ENCODE peak calls at places on chromosomes 16 and 17, in eight cellular contexts. One of them, this sample, is unnamed.

GRCh38 chr17:4604111-4604644 is 19.8 kb downstream of the SMTNL2 start:
- DNase-seq in SJSA1: no peak
- DNase-seq in naive thymus-derived CD8-positive, alpha-beta T cell: no peak
- DNase-seq in T-helper 1 cell: no peak
- DNase-seq in EL: peak
- DNase-seq in stimulated activated CD8-positive, alpha-beta memory T cell treated with anti-CD3 and anti-CD28 coated beads, Interleukin-15, amount 100 ng/mL, for 1 hour: no peak
- DNase-seq in NCI-H1048: no peak
- DNase-seq in ACHN: no peak
- DNase-seq in this sample: peak

GRCh38 chr17:29608986-29609385 is 13.7 kb downstream of the CORO6 start:
- DNase-seq in stimulated activated CD8-positive, alpha-beta memory T cell treated with anti-CD3 and anti-CD28 coated beads, Interleukin-15, amount 100 ng/mL, for 1 hour: no peak
- DNase-seq in NCI-H1048: no peak
- DNase-seq in ACHN: no peak
- DNase-seq in SJSA1: no peak
- DNase-seq in naive thymus-derived CD8-positive, alpha-beta T cell: no peak
- DNase-seq in T-helper 1 cell: no peak
- DNase-seq in EL: no peak
- DNase-seq in this sample: no peak

GRCh38 chr17:3656755-3657587 is 11.4 kb downstream of the TAX1BP3 start:
- DNase-seq in NCI-H1048: no peak
- DNase-seq in SJSA1: no peak
- DNase-seq in naive thymus-derived CD8-positive, alpha-beta T cell: no peak
- DNase-seq in ACHN: no peak
- DNase-seq in EL: no peak
- DNase-seq in T-helper 1 cell: no peak
- DNase-seq in stimulated activated CD8-positive, alpha-beta memory T cell treated with anti-CD3 and anti-CD28 coated beads, Interleukin-15, amount 100 ng/mL, for 1 hour: no peak
- DNase-seq in this sample: no peak

GRCh38 chr16:53876811-53877210 is 172.9 kb downstream of the FTO start:
- DNase-seq in naive thymus-derived CD8-positive, alpha-beta T cell: no peak
- DNase-seq in NCI-H1048: no peak
- DNase-seq in T-helper 1 cell: no peak
- DNase-seq in EL: no peak
- DNase-seq in stimulated activated CD8-positive, alpha-beta memory T cell treated with anti-CD3 and anti-CD28 coated beads, Interleukin-15, amount 100 ng/mL, for 1 hour: no peak
- DNase-seq in SJSA1: no peak
- DNase-seq in ACHN: no peak
- DNase-seq in this sample: no peak

GRCh38 chr17:4266550-4266949 is 2.8 kb upstream of the ANKFY1 start:
- DNase-seq in SJSA1: no peak
- DNase-seq in ACHN: no peak
- DNase-seq in EL: no peak
- DNase-seq in NCI-H1048: no peak
- DNase-seq in T-helper 1 cell: no peak
- DNase-seq in naive thymus-derived CD8-positive, alpha-beta T cell: no peak
- DNase-seq in stimulated activated CD8-positive, alpha-beta memory T cell treated with anti-CD3 and anti-CD28 coated beads, Interleukin-15, amount 100 ng/mL, for 1 hour: no peak
- DNase-seq in this sample: no peak

GRCh38 chr16:71882505-71883192 is 1.3 kb downstream of the ZNF821 start:
- DNase-seq in EL: peak
- DNase-seq in T-helper 1 cell: peak
- DNase-seq in ACHN: peak
- DNase-seq in naive thymus-derived CD8-positive, alpha-beta T cell: peak
- DNase-seq in SJSA1: peak
- DNase-seq in stimulated activated CD8-positive, alpha-beta memory T cell treated with anti-CD3 and anti-CD28 coated beads, Interleukin-15, amount 100 ng/mL, for 1 hour: peak
- DNase-seq in NCI-H1048: no peak
- DNase-seq in this sample: no peak

GRCh38 chr17:31579265-31579664 is 187.8 kb downstream of the RAB11FIP4 start:
- DNase-seq in EL: peak
- DNase-seq in ACHN: no peak
- DNase-seq in stimulated activated CD8-positive, alpha-beta memory T cell treated with anti-CD3 and anti-CD28 coated beads, Interleukin-15, amount 100 ng/mL, for 1 hour: no peak
- DNase-seq in NCI-H1048: no peak
- DNase-seq in SJSA1: peak
- DNase-seq in T-helper 1 cell: no peak
- DNase-seq in naive thymus-derived CD8-positive, alpha-beta T cell: no peak
- DNase-seq in this sample: peak

GRCh38 chr17:49180303-49180702 is 30.1 kb downstream of the GNGT2 start:
- DNase-seq in NCI-H1048: no peak
- DNase-seq in SJSA1: peak
- DNase-seq in stimulated activated CD8-positive, alpha-beta memory T cell treated with anti-CD3 and anti-CD28 coated beads, Interleukin-15, amount 100 ng/mL, for 1 hour: peak
- DNase-seq in ACHN: peak
- DNase-seq in T-helper 1 cell: peak
- DNase-seq in naive thymus-derived CD8-positive, alpha-beta T cell: peak
- DNase-seq in EL: peak
- DNase-seq in this sample: no peak

GRCh38 chr16:83137326-83137770 is 510.6 kb downstream of the CDH13 start:
- DNase-seq in SJSA1: peak
- DNase-seq in ACHN: peak
- DNase-seq in EL: peak
- DNase-seq in NCI-H1048: no peak
- DNase-seq in stimulated activated CD8-positive, alpha-beta memory T cell treated with anti-CD3 and anti-CD28 coated beads, Interleukin-15, amount 100 ng/mL, for 1 hour: no peak
- DNase-seq in T-helper 1 cell: no peak
- DNase-seq in naive thymus-derived CD8-positive, alpha-beta T cell: no peak
- DNase-seq in this sample: no peak

GRCh38 chr17:70168044-70168978 is 1.0 kb upstream of the KCNJ2 start:
- DNase-seq in naive thymus-derived CD8-positive, alpha-beta T cell: no peak
- DNase-seq in SJSA1: peak
- DNase-seq in T-helper 1 cell: no peak
- DNase-seq in ACHN: peak
- DNase-seq in EL: peak
- DNase-seq in stimulated activated CD8-positive, alpha-beta memory T cell treated with anti-CD3 and anti-CD28 coated beads, Interleukin-15, amount 100 ng/mL, for 1 hour: no peak
- DNase-seq in NCI-H1048: no peak
- DNase-seq in this sample: no peak

GRCh38 chr17:82863941-82864720 is 24.3 kb upstream of the ZNF750 start:
- DNase-seq in naive thymus-derived CD8-positive, alpha-beta T cell: peak
- DNase-seq in NCI-H1048: no peak
- DNase-seq in T-helper 1 cell: peak
- DNase-seq in EL: peak
- DNase-seq in ACHN: peak
- DNase-seq in SJSA1: peak
- DNase-seq in stimulated activated CD8-positive, alpha-beta memory T cell treated with anti-CD3 and anti-CD28 coated beads, Interleukin-15, amount 100 ng/mL, for 1 hour: peak
- DNase-seq in this sample: no peak

GRCh38 chr16:1871974-1872635 is at the start of gene MEIOB:
- DNase-seq in EL: peak
- DNase-seq in stimulated activated CD8-positive, alpha-beta memory T cell treated with anti-CD3 and anti-CD28 coated beads, Interleukin-15, amount 100 ng/mL, for 1 hour: peak
- DNase-seq in ACHN: peak
- DNase-seq in naive thymus-derived CD8-positive, alpha-beta T cell: peak
- DNase-seq in T-helper 1 cell: no peak
- DNase-seq in NCI-H1048: no peak
- DNase-seq in SJSA1: no peak
- DNase-seq in this sample: no peak

GRCh38 chr17:4998666-4999428 is 1.1 kb downstream of the KIF1C start:
- DNase-seq in SJSA1: no peak
- DNase-seq in T-helper 1 cell: no peak
- DNase-seq in stimulated activated CD8-positive, alpha-beta memory T cell treated with anti-CD3 and anti-CD28 coated beads, Interleukin-15, amount 100 ng/mL, for 1 hour: no peak
- DNase-seq in naive thymus-derived CD8-positive, alpha-beta T cell: peak
- DNase-seq in NCI-H1048: no peak
- DNase-seq in ACHN: no peak
- DNase-seq in EL: no peak
- DNase-seq in this sample: no peak

GRCh38 chr16:71537643-71538042 is 11.4 kb downstream of the CHST4 start:
- DNase-seq in naive thymus-derived CD8-positive, alpha-beta T cell: peak
- DNase-seq in SJSA1: no peak
- DNase-seq in stimulated activated CD8-positive, alpha-beta memory T cell treated with anti-CD3 and anti-CD28 coated beads, Interleukin-15, amount 100 ng/mL, for 1 hour: peak
- DNase-seq in T-helper 1 cell: no peak
- DNase-seq in EL: peak
- DNase-seq in NCI-H1048: no peak
- DNase-seq in ACHN: peak
- DNase-seq in this sample: no peak

GRCh38 chr17:43399839-43400328 is 1.1 kb downstream of the ARL4D start:
- DNase-seq in SJSA1: no peak
- DNase-seq in stimulated activated CD8-positive, alpha-beta memory T cell treated with anti-CD3 and anti-CD28 coated beads, Interleukin-15, amount 100 ng/mL, for 1 hour: no peak
- DNase-seq in EL: no peak
- DNase-seq in ACHN: no peak
- DNase-seq in T-helper 1 cell: no peak
- DNase-seq in NCI-H1048: no peak
- DNase-seq in naive thymus-derived CD8-positive, alpha-beta T cell: no peak
- DNase-seq in this sample: no peak

GRCh38 chr17:41697122-41697962 is 8.7 kb downstream of the EIF1 start:
- DNase-seq in ACHN: no peak
- DNase-seq in SJSA1: no peak
- DNase-seq in T-helper 1 cell: no peak
- DNase-seq in EL: peak
- DNase-seq in naive thymus-derived CD8-positive, alpha-beta T cell: no peak
- DNase-seq in NCI-H1048: no peak
- DNase-seq in stimulated activated CD8-positive, alpha-beta memory T cell treated with anti-CD3 and anti-CD28 coated beads, Interleukin-15, amount 100 ng/mL, for 1 hour: no peak
- DNase-seq in this sample: no peak

GRCh38 chr17:75876190-75876937 is 2.0 kb downstream of the TRIM47 start:
- DNase-seq in EL: no peak
- DNase-seq in T-helper 1 cell: peak
- DNase-seq in naive thymus-derived CD8-positive, alpha-beta T cell: peak
- DNase-seq in NCI-H1048: no peak
- DNase-seq in ACHN: peak
- DNase-seq in SJSA1: no peak
- DNase-seq in stimulated activated CD8-positive, alpha-beta memory T cell treated with anti-CD3 and anti-CD28 coated beads, Interleukin-15, amount 100 ng/mL, for 1 hour: peak
- DNase-seq in this sample: peak

GRCh38 chr17:39626671-39627169 is at the start of gene PPP1R1B:
- DNase-seq in stimulated activated CD8-positive, alpha-beta memory T cell treated with anti-CD3 and anti-CD28 coated beads, Interleukin-15, amount 100 ng/mL, for 1 hour: no peak
- DNase-seq in T-helper 1 cell: no peak
- DNase-seq in NCI-H1048: no peak
- DNase-seq in ACHN: no peak
- DNase-seq in SJSA1: no peak
- DNase-seq in naive thymus-derived CD8-positive, alpha-beta T cell: no peak
- DNase-seq in EL: no peak
- DNase-seq in this sample: no peak

GRCh38 chr16:2835638-2836493 is 5.8 kb downstream of the ZG16B start:
- DNase-seq in SJSA1: peak
- DNase-seq in NCI-H1048: no peak
- DNase-seq in ACHN: peak
- DNase-seq in EL: peak
- DNase-seq in stimulated activated CD8-positive, alpha-beta memory T cell treated with anti-CD3 and anti-CD28 coated beads, Interleukin-15, amount 100 ng/mL, for 1 hour: no peak
- DNase-seq in T-helper 1 cell: no peak
- DNase-seq in naive thymus-derived CD8-positive, alpha-beta T cell: no peak
- DNase-seq in this sample: no peak

GRCh38 chr16:85437161-85438052 is 175.7 kb upstream of the GSE1 start:
- DNase-seq in SJSA1: no peak
- DNase-seq in naive thymus-derived CD8-positive, alpha-beta T cell: no peak
- DNase-seq in ACHN: no peak
- DNase-seq in stimulated activated CD8-positive, alpha-beta memory T cell treated with anti-CD3 and anti-CD28 coated beads, Interleukin-15, amount 100 ng/mL, for 1 hour: no peak
- DNase-seq in EL: no peak
- DNase-seq in T-helper 1 cell: no peak
- DNase-seq in NCI-H1048: no peak
- DNase-seq in this sample: no peak

GRCh38 chr16:56916571-56917403 is 15.2 kb upstream of the HERPUD1 start:
- DNase-seq in T-helper 1 cell: no peak
- DNase-seq in NCI-H1048: no peak
- DNase-seq in naive thymus-derived CD8-positive, alpha-beta T cell: peak
- DNase-seq in SJSA1: no peak
- DNase-seq in ACHN: no peak
- DNase-seq in EL: no peak
- DNase-seq in stimulated activated CD8-positive, alpha-beta memory T cell treated with anti-CD3 and anti-CD28 coated beads, Interleukin-15, amount 100 ng/mL, for 1 hour: no peak
- DNase-seq in this sample: no peak

GRCh38 chr17:78231991-78232759 is 744 bp downstream of the TMEM235 start:
- DNase-seq in ACHN: no peak
- DNase-seq in SJSA1: no peak
- DNase-seq in EL: no peak
- DNase-seq in NCI-H1048: no peak
- DNase-seq in T-helper 1 cell: no peak
- DNase-seq in naive thymus-derived CD8-positive, alpha-beta T cell: peak
- DNase-seq in stimulated activated CD8-positive, alpha-beta memory T cell treated with anti-CD3 and anti-CD28 coated beads, Interleukin-15, amount 100 ng/mL, for 1 hour: no peak
- DNase-seq in this sample: no peak

GRCh38 chr16:20676268-20676828 is 21.1 kb downstream of the ACSM1 start:
- DNase-seq in T-helper 1 cell: no peak
- DNase-seq in naive thymus-derived CD8-positive, alpha-beta T cell: no peak
- DNase-seq in NCI-H1048: no peak
- DNase-seq in ACHN: no peak
- DNase-seq in EL: no peak
- DNase-seq in stimulated activated CD8-positive, alpha-beta memory T cell treated with anti-CD3 and anti-CD28 coated beads, Interleukin-15, amount 100 ng/mL, for 1 hour: no peak
- DNase-seq in SJSA1: no peak
- DNase-seq in this sample: peak

GRCh38 chr16:88045820-88046303 is 94.6 kb downstream of the BANP start:
- DNase-seq in EL: no peak
- DNase-seq in ACHN: no peak
- DNase-seq in stimulated activated CD8-positive, alpha-beta memory T cell treated with anti-CD3 and anti-CD28 coated beads, Interleukin-15, amount 100 ng/mL, for 1 hour: no peak
- DNase-seq in NCI-H1048: no peak
- DNase-seq in naive thymus-derived CD8-positive, alpha-beta T cell: no peak
- DNase-seq in T-helper 1 cell: no peak
- DNase-seq in SJSA1: no peak
- DNase-seq in this sample: no peak

GRCh38 chr17:29557717-29558116 is 9.1 kb downstream of the ABHD15 start:
- DNase-seq in stimulated activated CD8-positive, alpha-beta memory T cell treated with anti-CD3 and anti-CD28 coated beads, Interleukin-15, amount 100 ng/mL, for 1 hour: no peak
- DNase-seq in T-helper 1 cell: no peak
- DNase-seq in naive thymus-derived CD8-positive, alpha-beta T cell: no peak
- DNase-seq in SJSA1: no peak
- DNase-seq in NCI-H1048: no peak
- DNase-seq in ACHN: no peak
- DNase-seq in EL: no peak
- DNase-seq in this sample: no peak